ENCODE peak calls at places on chromosomes 1 and 21, in nine cellular contexts. R is colonic mucosa, B is stomach, Q is cardiac muscle cell, Z is heart right ventricle, K is A549, H is right cardiac atrium, D is GM23248, M is Peyer's patch. U is an unnamed sample.

GRCh38 chr1:215119071-215119470 is 36.5 kb downstream of the KCNK2 start:
- DNase-seq in M (no peak), R (no peak), H (no peak), Q (no peak), B (no peak), Z (no peak), K (no peak), D (no peak), U (peak; percentile 88)

GRCh38 chr1:64242895-64243756 is 39.7 kb downstream of the UBE2U start:
- DNase-seq in D (peak; percentile 71), M (no peak), H (no peak), K (peak; percentile 47), R (no peak), Q (peak; percentile 68), Z (no peak), B (no peak), U (peak; percentile 32)

GRCh38 chr21:43811262-43812105 is 22.1 kb downstream of the RRP1 start:
- DNase-seq in Z (no peak), H (no peak), Q (no peak), M (no peak), R (no peak), D (no peak), K (no peak), B (no peak), U (no peak)

GRCh38 chr1:153779781-153780541 is 4.8 kb downstream of the SLC27A3 start:
- DNase-seq in B (peak; percentile 69), K (no peak), R (no peak), D (no peak), Z (peak; percentile 54), Q (peak; percentile 51), H (peak; percentile 59), M (no peak), U (no peak)

GRCh38 chr1:220189750-220190347 is 82.4 kb downstream of the RAB3GAP2 start:
- DNase-seq in M (no peak), R (no peak), Q (peak; percentile 47), K (peak; percentile 39), B (no peak), D (peak; percentile 61), Z (no peak), H (no peak), U (peak; percentile 36)

GRCh38 chr1:161727343-161727924 is 6.1 kb downstream of the FCRLB start:
- DNase-seq in M (no peak), K (no peak), R (peak; percentile 20), B (no peak), Q (peak; percentile 82), H (no peak), Z (no peak), D (peak; percentile 85), U (no peak)

GRCh38 chr1:31736675-31737074 is 27.5 kb downstream of the ADGRB2 start:
- DNase-seq in K (no peak), D (no peak), Q (no peak), R (peak; percentile 44), B (peak; percentile 66), H (no peak), Z (no peak), M (peak; percentile 65), U (no peak)

GRCh38 chr1:27011058-27011764 is 1.4 kb downstream of the TENT5B start:
- DNase-seq in D (peak; percentile 90), Z (no peak), Q (peak; percentile 93), H (no peak), M (peak; percentile 57), R (no peak), K (peak; percentile 81), B (peak; percentile 58), U (peak; percentile 84)

GRCh38 chr1:20448626-20449215 is 37.3 kb downstream of the CAMK2N1 start:
- DNase-seq in B (no peak), K (no peak), M (no peak), Q (no peak), Z (no peak), D (peak; percentile 18), H (no peak), R (no peak), U (no peak)

GRCh38 chr1:169106921-169107672 is 607 bp downstream of the ATP1B1 start:
- DNase-seq in K (no peak), R (peak; percentile 38), B (no peak), M (no peak), H (peak; percentile 32), Q (peak; percentile 37), Z (peak; percentile 38), D (peak; percentile 56), U (peak; percentile 43)

GRCh38 chr1:20588634-20589225 is at the start of gene CDA:
- DNase-seq in Z (no peak), R (peak; percentile 76), B (no peak), K (peak; percentile 68), M (peak; percentile 78), D (peak; percentile 29), Q (no peak), H (peak; percentile 39), U (peak; percentile 51)

GRCh38 chr1:93565496-93566221 is 116.0 kb downstream of the BCAR3 start:
- DNase-seq in K (no peak), R (no peak), M (no peak), H (no peak), B (no peak), Z (no peak), D (peak; percentile 88), Q (peak; percentile 84), U (no peak)

DNA sequence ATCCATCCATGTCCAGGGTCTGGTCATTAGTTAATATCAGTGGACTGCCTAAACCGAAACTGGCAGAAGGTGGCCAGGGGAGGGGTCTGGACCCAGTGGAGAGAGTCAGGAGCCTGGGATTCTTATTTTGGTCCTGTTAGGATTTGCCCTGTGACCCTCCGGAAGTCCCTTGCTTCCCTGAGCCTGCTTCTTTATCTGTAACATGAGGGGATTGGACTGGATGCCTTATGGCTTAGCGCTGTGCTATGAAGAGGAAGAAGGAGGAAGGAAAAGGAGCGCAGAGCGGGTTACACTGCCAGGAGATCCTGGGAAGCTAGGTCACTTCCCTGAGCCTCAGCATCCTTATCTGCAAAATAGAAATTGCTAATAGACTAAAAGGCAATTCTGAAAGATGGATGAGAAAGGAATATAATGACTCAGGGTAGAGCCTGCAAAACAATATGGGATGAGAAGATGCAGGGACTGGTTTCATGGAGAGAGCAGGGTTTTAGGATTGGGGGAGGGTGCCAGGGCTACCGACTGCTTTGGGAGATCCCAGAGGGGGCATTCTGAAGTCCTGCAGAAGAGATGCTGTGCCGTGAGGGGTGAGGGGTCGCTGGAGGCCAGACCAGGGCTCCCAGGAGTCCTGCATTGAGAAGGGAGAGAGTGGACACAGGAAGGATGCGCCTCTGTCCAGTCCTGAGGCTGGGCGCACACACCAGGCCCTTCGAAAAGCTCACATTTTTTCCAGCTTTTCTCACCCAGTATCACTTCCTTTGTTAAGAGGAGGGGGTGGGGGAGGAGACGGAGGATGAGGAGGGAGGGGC is 457 bp upstream of the ADORA1 start:
- DNase-seq in K (no peak), D (peak; percentile 58), B (no peak), R (no peak), H (no peak), M (no peak), Q (peak; percentile 27), Z (no peak), U (no peak)
- H3K4me3 ChIP-seq in K (peak overlapping the region; percentile 41), D (peak overlapping the region; percentile 72), B (peak overlapping the region; percentile 52), R (peak overlapping the region; percentile 32), H (peak overlapping the region; percentile 42), M (no peak overlapping the region), Q (peak overlapping the region; percentile 34), Z (peak overlapping the region; percentile 33), U (peak overlapping the region; percentile 25)

GRCh38 chr1:193438312-193438711 is 251.9 kb upstream of the B3GALT2 start:
- DNase-seq in H (no peak), R (no peak), M (no peak), Q (no peak), Z (no peak), D (no peak), B (no peak), K (no peak), U (no peak)
- H3K9me3 ChIP-seq in H (no peaks in the 10 kb centered on the region), R (no peaks in the 10 kb centered on the region), M (peaks cover 8% of the 10 kb centered on the region), Q (no peaks in the 10 kb centered on the region), Z (peaks cover 9% of the 10 kb centered on the region), D (no peaks in the 10 kb centered on the region), B (peaks cover 6% of the 10 kb centered on the region), K (peaks cover 11% of the 10 kb centered on the region), U (no peaks in the 10 kb centered on the region)

DNA sequence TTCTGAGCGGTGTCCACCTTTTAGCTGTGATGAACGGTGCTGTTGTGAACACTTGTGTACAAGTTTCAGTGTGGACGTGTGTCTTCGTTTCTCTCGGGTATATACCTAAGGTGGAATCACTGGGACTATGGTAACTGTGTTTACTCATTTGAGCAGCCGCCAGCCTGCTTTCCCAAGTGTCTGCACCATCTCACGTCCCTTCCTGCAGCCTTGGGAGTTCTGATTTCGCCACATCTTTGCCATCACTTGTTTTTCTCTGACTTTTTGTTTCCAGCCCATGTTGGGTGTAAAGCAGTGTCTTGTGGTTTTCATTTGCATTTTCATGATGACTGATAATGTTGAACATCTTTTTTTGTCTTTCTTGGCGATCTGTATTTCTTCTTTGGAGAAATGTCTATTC is 40.4 kb downstream of the COL18A1 start:
- DNase-seq in K (no peak), R (no peak), M (no peak), D (no peak), H (peak; percentile 6), Z (no peak), Q (no peak), B (no peak), U (no peak)
- H3K4me1 ChIP-seq in K (no peaks in the 10 kb centered on the region), R (no peaks in the 10 kb centered on the region), M (no peaks in the 10 kb centered on the region), D (peaks cover 2% of the 10 kb centered on the region), H (no peaks in the 10 kb centered on the region), Z (no peaks in the 10 kb centered on the region), Q (no peaks in the 10 kb centered on the region), B (no peaks in the 10 kb centered on the region), U (no peaks in the 10 kb centered on the region)

DNA sequence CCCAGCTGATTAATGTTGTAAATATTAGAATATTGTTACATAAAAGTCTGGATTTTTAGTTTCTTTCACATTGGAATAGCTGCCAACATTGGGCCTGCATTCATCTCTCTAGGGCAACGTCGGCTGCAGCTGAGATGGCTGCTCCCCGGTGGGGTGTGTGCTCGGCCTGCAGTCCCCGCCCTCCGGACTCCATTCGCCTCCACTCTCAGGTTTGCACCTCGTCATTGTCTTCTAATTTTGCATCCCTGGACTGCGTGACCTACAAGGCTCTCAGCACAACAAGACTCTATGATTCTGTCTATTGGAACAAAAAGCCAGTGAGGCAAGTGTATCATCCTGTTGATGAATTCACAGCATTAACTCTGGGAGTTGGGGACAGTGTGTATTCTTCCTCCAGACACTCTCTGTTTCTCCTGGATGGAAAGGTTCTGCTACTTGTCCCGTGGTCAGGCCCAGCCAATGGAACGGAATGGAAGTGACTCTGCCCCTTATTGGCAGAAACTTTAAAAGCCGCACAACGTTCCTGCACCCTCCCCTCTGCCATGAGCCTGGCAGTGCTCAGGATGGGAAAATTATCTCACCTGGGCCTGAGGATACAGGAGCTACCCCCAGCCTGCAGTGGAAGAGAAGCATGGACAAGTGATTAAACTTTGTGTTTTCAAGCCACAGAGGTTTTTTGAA is 105.0 kb upstream of the SAMD11 start:
- DNase-seq in K (no peak), Q (no peak), B (no peak), R (no peak), D (peak; percentile 45), Z (no peak), M (peak; percentile 31), H (no peak), U (no peak)
- H3K4me3 ChIP-seq in K (no peak overlapping the region), Q (no peak overlapping the region), B (no peak overlapping the region), R (no peak overlapping the region), D (peak overlapping the region; percentile 66), Z (no peak overlapping the region), M (no peak overlapping the region), H (no peak overlapping the region), U (no peak overlapping the region)

GRCh38 chr1:243246916-243247315 is 8.2 kb downstream of the CEP170 start:
- DNase-seq in Z (no peak), M (no peak), R (no peak), D (peak; percentile 73), K (no peak), H (no peak), B (no peak), Q (peak; percentile 51), U (no peak)
- H3K9me3 ChIP-seq in Z (no peaks in the 10 kb centered on the region), M (no peaks in the 10 kb centered on the region), R (no peaks in the 10 kb centered on the region), D (no peaks in the 10 kb centered on the region), K (no peaks in the 10 kb centered on the region), H (no peaks in the 10 kb centered on the region), B (no peaks in the 10 kb centered on the region), Q (no peaks in the 10 kb centered on the region), U (no peaks in the 10 kb centered on the region)

GRCh38 chr1:226654508-226655124 is 84.5 kb downstream of the ITPKB start:
- DNase-seq in B (no peak), K (no peak), H (no peak), Q (no peak), Z (no peak), M (no peak), D (no peak), R (no peak), U (no peak)
- H3K4me1 ChIP-seq in B (peaks cover 52% of the 10 kb centered on the region), K (peaks cover 3% of the 10 kb centered on the region), H (peaks cover 39% of the 10 kb centered on the region), Q (peaks cover 43% of the 10 kb centered on the region), Z (peaks cover 67% of the 10 kb centered on the region), M (peaks cover 50% of the 10 kb centered on the region), D (peaks cover 13% of the 10 kb centered on the region), R (peaks cover 16% of the 10 kb centered on the region), U (peaks cover 5% of the 10 kb centered on the region)

U was measured in HAP-1.